ENCODE peak calls at places on chromosomes 2 and 18, in eight cellular contexts. H is Peyer's patch; R is CD8-positive, alpha-beta T cell; U is IMR-90; Q is fibroblast of lung; G is breast epithelium; K is CD8-positive, alpha-beta memory T cell; B is neural progenitor cell. A is an unnamed sample.
A peak's percentile ranks its signal among the peaks of the same experiment; 100 is the strongest.

GRCh38 chr2:238007924-238008323 is 41.1 kb downstream of the UBE2F start:
- DNase-seq in H (no peak), R (no peak), U (no peak), Q (no peak), G (no peak), K (no peak), B (no peak), A (no peak)

GRCh38 chr2:106686814-106687213 is 199.2 kb downstream of the ST6GAL2 start:
- DNase-seq in H (no peak), R (no peak), U (no peak), Q (no peak), G (no peak), K (no peak), B (no peak), A (no peak)

GRCh38 chr18:58604301-58604700 is 24.6 kb downstream of the ALPK2 start:
- DNase-seq in H (no peak), R (no peak), U (no peak), Q (no peak), G (no peak), K (no peak), B (no peak), A (no peak)

GRCh38 chr2:111667542-111668273 is 216.3 kb downstream of the ANAPC1 start:
- DNase-seq in H (no peak), R (no peak), U (peak; percentile 81), Q (peak; percentile 88), G (no peak), K (no peak), B (no peak), A (no peak)

GRCh38 chr2:101699191-101699938 is 1.9 kb downstream of the MAP4K4 start:
- DNase-seq in H (no peak), R (peak; percentile 51), U (no peak), Q (no peak), G (no peak), K (no peak), B (peak; percentile 35), A (no peak)

GRCh38 chr2:238290079-238290478 is 1.7 kb upstream of the PER2 start:
- DNase-seq in H (peak; percentile 84), R (peak; percentile 83), U (no peak), Q (no peak), G (peak; percentile 88), K (peak; percentile 79), B (peak; percentile 73), A (no peak)

GRCh38 chr2:137005173-137005572 is 239.8 kb downstream of the THSD7B start:
- DNase-seq in H (no peak), R (no peak), U (no peak), Q (no peak), G (no peak), K (no peak), B (no peak), A (no peak)

GRCh38 chr2:43802135-43802534 is 28.3 kb downstream of the DYNC2LI1 start:
- DNase-seq in H (no peak), R (no peak), U (no peak), Q (no peak), G (no peak), K (no peak), B (no peak), A (no peak)

GRCh38 chr2:58834404-58834803 is 593.3 kb upstream of the FANCL start:
- DNase-seq in H (no peak), R (no peak), U (peak; percentile 28), Q (peak; percentile 14), G (no peak), K (no peak), B (peak; percentile 74), A (no peak)

GRCh38 chr18:71529708-71530303 is 1014.3 kb downstream of the CBLN2 start:
- DNase-seq in H (no peak), R (no peak), U (no peak), Q (peak; percentile 96), G (no peak), K (no peak), B (no peak), A (no peak)

GRCh38 chr2:104582471-104582870 is 271.4 kb upstream of the POU3F3 start:
- DNase-seq in H (no peak), R (no peak), U (no peak), Q (no peak), G (no peak), K (no peak), B (no peak), A (no peak)

GRCh38 chr2:104584393-104584792 is 269.5 kb upstream of the POU3F3 start:
- DNase-seq in H (no peak), R (no peak), U (no peak), Q (no peak), G (no peak), K (no peak), B (peak; percentile 72), A (no peak)

DNA sequence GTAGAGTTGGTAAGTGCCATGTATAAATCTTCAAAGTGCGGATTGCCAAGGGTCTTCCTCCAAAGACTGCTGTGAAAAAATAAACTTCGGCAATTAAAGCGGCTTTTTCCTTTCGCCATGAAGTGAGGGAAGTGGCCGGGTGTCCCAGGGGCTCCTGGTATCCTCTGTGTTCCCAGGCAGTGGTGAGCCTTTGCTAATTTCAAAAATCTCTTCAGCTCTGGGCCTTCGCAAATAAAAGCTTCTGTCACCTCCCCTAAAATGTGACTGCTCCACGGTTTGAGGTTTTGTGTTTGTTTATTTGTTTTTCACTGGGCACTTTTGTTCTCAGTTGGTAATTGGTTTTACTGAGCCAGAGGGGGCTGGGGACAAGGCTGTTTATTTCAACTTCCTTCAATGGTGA is 270.1 kb upstream of the POU3F3 start:
- DNase-seq in H (no peak), R (no peak), U (no peak), Q (no peak), G (no peak), K (no peak), B (peak; percentile 55), A (no peak)
- H3K4me1 ChIP-seq in H (no peaks in the 10 kb centered on the region), R (no peaks in the 10 kb centered on the region), U (no peaks in the 10 kb centered on the region), Q (no peaks in the 10 kb centered on the region), G (no peaks in the 10 kb centered on the region), K (no peaks in the 10 kb centered on the region), B (peaks cover 29% of the 10 kb centered on the region), A (no peaks in the 10 kb centered on the region)

DNA sequence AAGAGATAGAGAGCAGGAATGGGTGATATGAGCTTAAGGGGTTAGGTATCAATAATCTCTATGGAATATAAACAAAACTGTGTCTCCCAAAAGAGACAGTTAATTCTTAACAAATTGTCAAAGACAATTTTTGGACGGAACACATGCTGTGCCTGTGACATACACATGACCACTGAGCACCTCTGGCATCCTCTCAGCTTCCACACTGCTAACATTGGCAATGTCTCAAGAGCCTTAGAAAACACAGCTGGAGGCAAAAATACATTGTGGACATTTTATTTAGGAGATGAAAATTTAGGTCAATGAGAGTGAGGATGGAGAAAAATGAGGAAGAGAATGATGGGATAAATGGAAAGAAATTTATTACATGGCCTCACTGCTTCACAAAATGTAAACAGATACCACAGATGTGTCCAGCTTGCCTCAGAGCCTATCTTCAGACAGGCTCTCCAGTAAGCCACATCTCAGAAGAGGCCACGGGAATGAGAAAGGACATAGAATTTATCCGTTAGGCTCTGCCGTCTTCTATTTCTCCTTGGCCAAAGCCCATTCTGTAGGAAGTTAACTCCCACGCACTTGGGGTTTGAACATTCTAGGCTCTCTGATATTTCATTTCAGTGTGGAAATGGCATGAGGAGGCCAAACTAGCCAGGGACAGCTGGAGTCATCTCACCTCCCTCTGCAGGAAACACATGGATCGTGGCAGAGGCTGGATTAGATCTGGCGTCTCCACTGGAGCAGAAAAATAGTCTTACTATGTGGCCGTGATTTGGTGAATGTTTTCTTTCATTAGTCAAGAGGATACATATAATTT is 519.4 kb upstream of the DSEL start:
- DNase-seq in H (no peak), R (no peak), U (peak; percentile 48), Q (peak; percentile 68), G (no peak), K (no peak), B (no peak), A (no peak)
- H3K27ac ChIP-seq in H (no peak overlapping the region), R (no peak overlapping the region), U (peak overlapping the region; percentile 62), Q (no peak overlapping the region), G (no peak overlapping the region), K (no peak overlapping the region), B (no peak overlapping the region), A (no peak overlapping the region)

GRCh38 chr2:74357627-74358026 is 14.4 kb upstream of the SLC4A5 start:
- DNase-seq in H (no peak), R (no peak), U (peak; percentile 8), Q (no peak), G (no peak), K (no peak), B (no peak), A (no peak)
- H3K36me3 ChIP-seq in H (no peaks in the 10 kb centered on the region), R (peaks cover 31% of the 10 kb centered on the region), U (peaks cover 38% of the 10 kb centered on the region), Q (peaks cover 9% of the 10 kb centered on the region), G (peaks cover 15% of the 10 kb centered on the region), K (peaks cover 15% of the 10 kb centered on the region), B (no peaks in the 10 kb centered on the region), A (no peaks in the 10 kb centered on the region)

GRCh38 chr18:37631422-37631821 is 65.8 kb upstream of the CELF4 start:
- DNase-seq in H (no peak), R (no peak), U (no peak), Q (no peak), G (no peak), K (no peak), B (no peak), A (no peak)
- H3K4me1 ChIP-seq in H (no peaks in the 10 kb centered on the region), R (no peaks in the 10 kb centered on the region), U (no peaks in the 10 kb centered on the region), Q (no peaks in the 10 kb centered on the region), G (no peaks in the 10 kb centered on the region), K (no peaks in the 10 kb centered on the region), B (no peaks in the 10 kb centered on the region), A (no peaks in the 10 kb centered on the region)

GRCh38 chr2:232757905-232758304 is 18.5 kb downstream of the KCNJ13 start:
- DNase-seq in H (no peak), R (no peak), U (no peak), Q (no peak), G (no peak), K (no peak), B (no peak), A (no peak)

DNA sequence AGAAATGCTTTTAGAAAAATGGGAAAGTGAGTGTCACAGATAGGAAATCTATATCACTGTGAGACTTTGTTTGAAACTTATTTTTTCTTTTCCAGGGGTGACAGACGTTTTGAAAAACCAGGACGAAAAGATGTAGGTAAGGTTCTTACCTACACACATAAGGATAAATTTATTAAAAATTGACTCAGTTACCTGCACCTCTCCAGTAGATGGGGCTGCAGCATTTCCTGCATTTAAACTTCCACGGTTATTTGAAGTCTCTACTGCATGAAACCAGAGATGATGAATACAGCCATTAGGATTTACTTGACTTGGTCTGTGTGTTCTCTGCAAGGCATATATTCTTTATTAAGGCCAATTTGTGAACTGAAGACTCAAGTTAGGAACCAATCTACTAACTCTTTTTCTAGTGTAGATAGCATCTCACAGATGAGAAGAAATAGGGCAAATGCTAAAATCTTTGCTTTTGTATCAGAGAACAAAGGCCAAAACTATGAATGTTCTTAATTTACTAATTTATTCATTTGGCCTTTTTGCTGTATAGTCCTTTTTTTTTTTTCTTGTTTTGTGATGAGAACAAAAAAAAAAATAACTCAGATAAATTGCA is 15.0 kb downstream of the KCNJ13 start:
- DNase-seq in H (no peak), R (peak; percentile 22), U (peak; percentile 41), Q (peak; percentile 47), G (no peak), K (no peak), B (peak; percentile 48), A (no peak)
- H3K27ac ChIP-seq in H (no peak overlapping the region), R (no peak overlapping the region), U (no peak overlapping the region), Q (no peak overlapping the region), G (no peak overlapping the region), K (no peak overlapping the region), B (no peak overlapping the region), A (no peak overlapping the region)

A was measured in left lung.